ENCODE peak calls at places on chromosome 18, in nine cellular contexts. One of them, this sample, is unnamed.

GRCh38 chr18:3886575-3887322 is 436.8 kb downstream of the TGIF1 start:
- DNase-seq in CD8-positive, alpha-beta memory T cell: no peak
- DNase-seq in PC-3: no peak
- DNase-seq in mammary epithelial cell: no peak
- DNase-seq in heart left ventricle: peak; percentile 34
- DNase-seq in CD4-positive, alpha-beta memory T cell: no peak
- DNase-seq in cardiac muscle cell: no peak
- DNase-seq in GM23248: no peak
- DNase-seq in spleen: no peak
- DNase-seq in this sample: no peak

GRCh38 chr18:29160123-29160522 is 983.2 kb upstream of the CDH2 start:
- DNase-seq in CD8-positive, alpha-beta memory T cell: no peak
- DNase-seq in PC-3: peak; percentile 35
- DNase-seq in mammary epithelial cell: no peak
- DNase-seq in heart left ventricle: no peak
- DNase-seq in CD4-positive, alpha-beta memory T cell: no peak
- DNase-seq in cardiac muscle cell: no peak
- DNase-seq in GM23248: no peak
- DNase-seq in spleen: no peak
- DNase-seq in this sample: no peak

GRCh38 chr18:3008546-3008945 is 4.4 kb downstream of the LPIN2 start:
- DNase-seq in CD8-positive, alpha-beta memory T cell: no peak
- DNase-seq in PC-3: peak; percentile 91
- DNase-seq in mammary epithelial cell: peak; percentile 33
- DNase-seq in heart left ventricle: no peak
- DNase-seq in CD4-positive, alpha-beta memory T cell: no peak
- DNase-seq in cardiac muscle cell: peak; percentile 29
- DNase-seq in GM23248: peak; percentile 86
- DNase-seq in spleen: no peak
- DNase-seq in this sample: no peak

GRCh38 chr18:9705183-9705864 is 2.8 kb upstream of the RAB31 start:
- DNase-seq in CD8-positive, alpha-beta memory T cell: no peak
- DNase-seq in PC-3: peak; percentile 68
- DNase-seq in mammary epithelial cell: no peak
- DNase-seq in heart left ventricle: no peak
- DNase-seq in CD4-positive, alpha-beta memory T cell: no peak
- DNase-seq in cardiac muscle cell: peak; percentile 64
- DNase-seq in GM23248: peak; percentile 89
- DNase-seq in spleen: no peak
- DNase-seq in this sample: no peak

GRCh38 chr18:25648724-25649260 is 296.8 kb upstream of the ZNF521 start:
- DNase-seq in CD8-positive, alpha-beta memory T cell: no peak
- DNase-seq in PC-3: no peak
- DNase-seq in mammary epithelial cell: no peak
- DNase-seq in heart left ventricle: no peak
- DNase-seq in CD4-positive, alpha-beta memory T cell: no peak
- DNase-seq in cardiac muscle cell: no peak
- DNase-seq in GM23248: peak; percentile 27
- DNase-seq in spleen: no peak
- DNase-seq in this sample: no peak

GRCh38 chr18:49766646-49767045 is 46.7 kb downstream of the ACAA2 start:
- DNase-seq in CD8-positive, alpha-beta memory T cell: no peak
- DNase-seq in PC-3: no peak
- DNase-seq in mammary epithelial cell: no peak
- DNase-seq in heart left ventricle: no peak
- DNase-seq in CD4-positive, alpha-beta memory T cell: no peak
- DNase-seq in cardiac muscle cell: no peak
- DNase-seq in GM23248: no peak
- DNase-seq in spleen: no peak
- DNase-seq in this sample: no peak

GRCh38 chr18:49178736-49179135 is 228.0 kb upstream of the SMAD7 start:
- DNase-seq in CD8-positive, alpha-beta memory T cell: no peak
- DNase-seq in PC-3: peak; percentile 12
- DNase-seq in mammary epithelial cell: no peak
- DNase-seq in heart left ventricle: no peak
- DNase-seq in CD4-positive, alpha-beta memory T cell: no peak
- DNase-seq in cardiac muscle cell: peak; percentile 46
- DNase-seq in GM23248: peak; percentile 58
- DNase-seq in spleen: no peak
- DNase-seq in this sample: no peak

GRCh38 chr18:61464551-61465102 is 131.4 kb downstream of the CDH20 start:
- DNase-seq in CD8-positive, alpha-beta memory T cell: no peak
- DNase-seq in PC-3: no peak
- DNase-seq in mammary epithelial cell: no peak
- DNase-seq in heart left ventricle: no peak
- DNase-seq in CD4-positive, alpha-beta memory T cell: no peak
- DNase-seq in cardiac muscle cell: no peak
- DNase-seq in GM23248: no peak
- DNase-seq in spleen: no peak
- DNase-seq in this sample: no peak

GRCh38 chr18:52812834-52813233 is 472.8 kb downstream of the DCC start:
- DNase-seq in CD8-positive, alpha-beta memory T cell: no peak
- DNase-seq in PC-3: no peak
- DNase-seq in mammary epithelial cell: no peak
- DNase-seq in heart left ventricle: no peak
- DNase-seq in CD4-positive, alpha-beta memory T cell: no peak
- DNase-seq in cardiac muscle cell: no peak
- DNase-seq in GM23248: no peak
- DNase-seq in spleen: no peak
- DNase-seq in this sample: no peak

GRCh38 chr18:11880586-11881304 is 27.4 kb downstream of the MPPE1 start:
- DNase-seq in CD8-positive, alpha-beta memory T cell: no peak
- DNase-seq in PC-3: no peak
- DNase-seq in mammary epithelial cell: no peak
- DNase-seq in heart left ventricle: no peak
- DNase-seq in CD4-positive, alpha-beta memory T cell: no peak
- DNase-seq in cardiac muscle cell: no peak
- DNase-seq in GM23248: no peak
- DNase-seq in spleen: peak; percentile 81
- DNase-seq in this sample: no peak

GRCh38 chr18:27652480-27653121 is 467.5 kb upstream of the CHST9 start:
- DNase-seq in CD8-positive, alpha-beta memory T cell: no peak
- DNase-seq in PC-3: no peak
- DNase-seq in mammary epithelial cell: peak; percentile 42
- DNase-seq in heart left ventricle: no peak
- DNase-seq in CD4-positive, alpha-beta memory T cell: no peak
- DNase-seq in cardiac muscle cell: peak; percentile 23
- DNase-seq in GM23248: no peak
- DNase-seq in spleen: no peak
- DNase-seq in this sample: no peak

GRCh38 chr18:24937624-24938285 is 414.2 kb downstream of the ZNF521 start:
- DNase-seq in CD8-positive, alpha-beta memory T cell: no peak
- DNase-seq in PC-3: no peak
- DNase-seq in mammary epithelial cell: no peak
- DNase-seq in heart left ventricle: no peak
- DNase-seq in CD4-positive, alpha-beta memory T cell: no peak
- DNase-seq in cardiac muscle cell: no peak
- DNase-seq in GM23248: peak; percentile 19
- DNase-seq in spleen: no peak
- DNase-seq in this sample: no peak

GRCh38 chr18:37393221-37393828 is 172.3 kb downstream of the CELF4 start:
- DNase-seq in CD8-positive, alpha-beta memory T cell: no peak
- DNase-seq in PC-3: no peak
- DNase-seq in mammary epithelial cell: no peak
- DNase-seq in heart left ventricle: no peak
- DNase-seq in CD4-positive, alpha-beta memory T cell: no peak
- DNase-seq in cardiac muscle cell: no peak
- DNase-seq in GM23248: no peak
- DNase-seq in spleen: peak; percentile 71
- DNase-seq in this sample: no peak

GRCh38 chr18:9506046-9506792 is 30.9 kb downstream of the RALBP1 start:
- DNase-seq in CD8-positive, alpha-beta memory T cell: no peak
- DNase-seq in PC-3: peak; percentile 79
- DNase-seq in mammary epithelial cell: no peak
- DNase-seq in heart left ventricle: peak; percentile 17
- DNase-seq in CD4-positive, alpha-beta memory T cell: no peak
- DNase-seq in cardiac muscle cell: peak; percentile 21
- DNase-seq in GM23248: peak; percentile 21
- DNase-seq in spleen: no peak
- DNase-seq in this sample: no peak

GRCh38 chr18:9910709-9911108 is 3.1 kb upstream of the VAPA start:
- DNase-seq in CD8-positive, alpha-beta memory T cell: no peak
- DNase-seq in PC-3: no peak
- DNase-seq in mammary epithelial cell: no peak
- DNase-seq in heart left ventricle: no peak
- DNase-seq in CD4-positive, alpha-beta memory T cell: no peak
- DNase-seq in cardiac muscle cell: no peak
- DNase-seq in GM23248: no peak
- DNase-seq in spleen: no peak
- DNase-seq in this sample: no peak

GRCh38 chr18:79476031-79476917 is 80.5 kb downstream of the NFATC1 start:
- DNase-seq in CD8-positive, alpha-beta memory T cell: no peak
- DNase-seq in PC-3: no peak
- DNase-seq in mammary epithelial cell: peak; percentile 10
- DNase-seq in heart left ventricle: no peak
- DNase-seq in CD4-positive, alpha-beta memory T cell: no peak
- DNase-seq in cardiac muscle cell: no peak
- DNase-seq in GM23248: no peak
- DNase-seq in spleen: peak; percentile 64
- DNase-seq in this sample: no peak

GRCh38 chr18:23135679-23136325 is 517 bp downstream of the CABLES1 start:
- DNase-seq in CD8-positive, alpha-beta memory T cell: no peak
- DNase-seq in PC-3: peak; percentile 43
- DNase-seq in mammary epithelial cell: no peak
- DNase-seq in heart left ventricle: peak; percentile 33
- DNase-seq in CD4-positive, alpha-beta memory T cell: peak; percentile 6
- DNase-seq in cardiac muscle cell: peak; percentile 54
- DNase-seq in GM23248: peak; percentile 75
- DNase-seq in spleen: peak; percentile 86
- DNase-seq in this sample: no peak

GRCh38 chr18:3594760-3595241 is 144.8 kb downstream of the TGIF1 start:
- DNase-seq in CD8-positive, alpha-beta memory T cell: no peak
- DNase-seq in PC-3: peak; percentile 35
- DNase-seq in mammary epithelial cell: peak; percentile 68
- DNase-seq in heart left ventricle: no peak
- DNase-seq in CD4-positive, alpha-beta memory T cell: no peak
- DNase-seq in cardiac muscle cell: peak; percentile 72
- DNase-seq in GM23248: peak; percentile 66
- DNase-seq in spleen: no peak
- DNase-seq in this sample: no peak

GRCh38 chr18:24370120-24370519 is 27.5 kb downstream of the OSBPL1A start:
- DNase-seq in CD8-positive, alpha-beta memory T cell: no peak
- DNase-seq in PC-3: no peak
- DNase-seq in mammary epithelial cell: no peak
- DNase-seq in heart left ventricle: no peak
- DNase-seq in CD4-positive, alpha-beta memory T cell: no peak
- DNase-seq in cardiac muscle cell: no peak
- DNase-seq in GM23248: no peak
- DNase-seq in spleen: no peak
- DNase-seq in this sample: no peak

GRCh38 chr18:63084220-63084619 is 235.3 kb downstream of the BCL2 start:
- DNase-seq in CD8-positive, alpha-beta memory T cell: no peak
- DNase-seq in PC-3: no peak
- DNase-seq in mammary epithelial cell: no peak
- DNase-seq in heart left ventricle: no peak
- DNase-seq in CD4-positive, alpha-beta memory T cell: no peak
- DNase-seq in cardiac muscle cell: no peak
- DNase-seq in GM23248: no peak
- DNase-seq in spleen: no peak
- DNase-seq in this sample: no peak
- H3K9me3 ChIP-seq in CD8-positive, alpha-beta memory T cell: no peaks in the 10 kb centered on the region
- H3K9me3 ChIP-seq in PC-3: no peaks in the 10 kb centered on the region
- H3K9me3 ChIP-seq in mammary epithelial cell: peaks cover 7% of the 10 kb centered on the region
- H3K9me3 ChIP-seq in heart left ventricle: no peaks in the 10 kb centered on the region
- H3K9me3 ChIP-seq in CD4-positive, alpha-beta memory T cell: no peaks in the 10 kb centered on the region
- H3K9me3 ChIP-seq in cardiac muscle cell: no peaks in the 10 kb centered on the region
- H3K9me3 ChIP-seq in GM23248: no peaks in the 10 kb centered on the region
- H3K9me3 ChIP-seq in spleen: peaks cover 12% of the 10 kb centered on the region
- H3K9me3 ChIP-seq in this sample: peaks cover 6% of the 10 kb centered on the region

GRCh38 chr18:63150942-63151421 is 168.6 kb downstream of the BCL2 start:
- DNase-seq in CD8-positive, alpha-beta memory T cell: no peak
- DNase-seq in PC-3: no peak
- DNase-seq in mammary epithelial cell: no peak
- DNase-seq in heart left ventricle: no peak
- DNase-seq in CD4-positive, alpha-beta memory T cell: no peak
- DNase-seq in cardiac muscle cell: no peak
- DNase-seq in GM23248: no peak
- DNase-seq in spleen: no peak
- DNase-seq in this sample: no peak
- H3K27ac ChIP-seq in CD8-positive, alpha-beta memory T cell: no peak overlapping the region
- H3K27ac ChIP-seq in PC-3: no peak overlapping the region
- H3K27ac ChIP-seq in mammary epithelial cell: no peak overlapping the region
- H3K27ac ChIP-seq in heart left ventricle: no peak overlapping the region
- H3K27ac ChIP-seq in CD4-positive, alpha-beta memory T cell: no peak overlapping the region
- H3K27ac ChIP-seq in cardiac muscle cell: no peak overlapping the region
- H3K27ac ChIP-seq in GM23248: no peak overlapping the region
- H3K27ac ChIP-seq in spleen: peak overlapping the region; percentile 94
- H3K27ac ChIP-seq in this sample: no peak overlapping the region

GRCh38 chr18:55418439-55418838 is 169.6 kb downstream of the TCF4 start:
- DNase-seq in CD8-positive, alpha-beta memory T cell: no peak
- DNase-seq in PC-3: no peak
- DNase-seq in mammary epithelial cell: no peak
- DNase-seq in heart left ventricle: no peak
- DNase-seq in CD4-positive, alpha-beta memory T cell: no peak
- DNase-seq in cardiac muscle cell: no peak
- DNase-seq in GM23248: no peak
- DNase-seq in spleen: no peak
- DNase-seq in this sample: no peak

GRCh38 chr18:55419132-55419938 is 168.7 kb downstream of the TCF4 start:
- DNase-seq in CD8-positive, alpha-beta memory T cell: no peak
- DNase-seq in PC-3: no peak
- DNase-seq in mammary epithelial cell: no peak
- DNase-seq in heart left ventricle: no peak
- DNase-seq in CD4-positive, alpha-beta memory T cell: no peak
- DNase-seq in cardiac muscle cell: no peak
- DNase-seq in GM23248: peak; percentile 36
- DNase-seq in spleen: no peak
- DNase-seq in this sample: no peak

GRCh38 chr18:55420977-55421611 is 166.9 kb downstream of the TCF4 start:
- DNase-seq in CD8-positive, alpha-beta memory T cell: no peak
- DNase-seq in PC-3: no peak
- DNase-seq in mammary epithelial cell: no peak
- DNase-seq in heart left ventricle: no peak
- DNase-seq in CD4-positive, alpha-beta memory T cell: no peak
- DNase-seq in cardiac muscle cell: no peak
- DNase-seq in GM23248: peak; percentile 20
- DNase-seq in spleen: no peak
- DNase-seq in this sample: no peak

GRCh38 chr18:55420665-55420964 is 167.4 kb downstream of the TCF4 start:
- DNase-seq in CD8-positive, alpha-beta memory T cell: no peak
- DNase-seq in PC-3: no peak
- DNase-seq in mammary epithelial cell: no peak
- DNase-seq in heart left ventricle: no peak
- DNase-seq in CD4-positive, alpha-beta memory T cell: no peak
- DNase-seq in cardiac muscle cell: no peak
- DNase-seq in GM23248: no peak
- DNase-seq in spleen: no peak
- DNase-seq in this sample: no peak

GRCh38 chr18:55419939-55420664 is 167.9 kb downstream of the TCF4 start:
- DNase-seq in CD8-positive, alpha-beta memory T cell: no peak
- DNase-seq in PC-3: no peak
- DNase-seq in mammary epithelial cell: no peak
- DNase-seq in heart left ventricle: no peak
- DNase-seq in CD4-positive, alpha-beta memory T cell: no peak
- DNase-seq in cardiac muscle cell: no peak
- DNase-seq in GM23248: peak; percentile 65
- DNase-seq in spleen: no peak
- DNase-seq in this sample: no peak
- H3K4me3 ChIP-seq in CD8-positive, alpha-beta memory T cell: no peak overlapping the region
- H3K4me3 ChIP-seq in PC-3: no peak overlapping the region
- H3K4me3 ChIP-seq in mammary epithelial cell: no peak overlapping the region
- H3K4me3 ChIP-seq in heart left ventricle: peak overlapping the region; percentile 44
- H3K4me3 ChIP-seq in CD4-positive, alpha-beta memory T cell: no peak overlapping the region
- H3K4me3 ChIP-seq in cardiac muscle cell: no peak overlapping the region
- H3K4me3 ChIP-seq in GM23248: peak overlapping the region; percentile 79
- H3K4me3 ChIP-seq in spleen: peak overlapping the region; percentile 32
- H3K4me3 ChIP-seq in this sample: no peak overlapping the region

GRCh38 chr18:57969824-57970223 is 74.2 kb upstream of the NEDD4L start:
- DNase-seq in CD8-positive, alpha-beta memory T cell: no peak
- DNase-seq in PC-3: no peak
- DNase-seq in mammary epithelial cell: no peak
- DNase-seq in heart left ventricle: no peak
- DNase-seq in CD4-positive, alpha-beta memory T cell: no peak
- DNase-seq in cardiac muscle cell: no peak
- DNase-seq in GM23248: no peak
- DNase-seq in spleen: no peak
- DNase-seq in this sample: no peak
- H3K9me3 ChIP-seq in CD8-positive, alpha-beta memory T cell: no peaks in the 10 kb centered on the region
- H3K9me3 ChIP-seq in PC-3: no peaks in the 10 kb centered on the region
- H3K9me3 ChIP-seq in mammary epithelial cell: no peaks in the 10 kb centered on the region
- H3K9me3 ChIP-seq in heart left ventricle: no peaks in the 10 kb centered on the region
- H3K9me3 ChIP-seq in CD4-positive, alpha-beta memory T cell: no peaks in the 10 kb centered on the region
- H3K9me3 ChIP-seq in cardiac muscle cell: no peaks in the 10 kb centered on the region
- H3K9me3 ChIP-seq in GM23248: no peaks in the 10 kb centered on the region
- H3K9me3 ChIP-seq in spleen: no peaks in the 10 kb centered on the region
- H3K9me3 ChIP-seq in this sample: no peaks in the 10 kb centered on the region